ENCODE peak calls at places on chromosomes 2 and 18, in eight cellular contexts. I is GM13977; N is activated T-cell treated with anti-CD3 and anti-CD28 coated beads, Interleukin-2, amount 50 U/mL, for 4 hours; Y is NCI-H510A treated with DMSO at 0.1 percent for 48 hours; V is mesenteric fat pad; K is NCI-H1092; O is NCI-H2081; S is choroid plexus epithelial cell. A is an unnamed sample.

GRCh38 chr2:119431976-119432881 is 575 bp downstream of the TMEM37 start:
- DNase-seq in I (no peak), N (no peak), Y (no peak), V (no peak), K (no peak), O (no peak), S (peak; percentile 95), A (no peak)

GRCh38 chr2:74086001-74086400 is 61.7 kb downstream of the BOLA3 start:
- DNase-seq in I (no peak), N (no peak), Y (no peak), V (no peak), K (no peak), O (no peak), S (no peak), A (no peak)

GRCh38 chr2:54271236-54271635 is 15.2 kb upstream of the TSPYL6 start:
- DNase-seq in I (no peak), N (no peak), Y (no peak), V (no peak), K (no peak), O (no peak), S (no peak), A (no peak)

GRCh38 chr2:119760876-119761275 is 1.2 kb downstream of the PTPN4 start:
- DNase-seq in I (peak; percentile 27), N (no peak), Y (peak; percentile 26), V (no peak), K (no peak), O (no peak), S (peak; percentile 67), A (no peak)

GRCh38 chr2:45283764-45284620 is 274.7 kb upstream of the SIX2 start:
- DNase-seq in I (no peak), N (no peak), Y (no peak), V (no peak), K (no peak), O (no peak), S (peak; percentile 86), A (peak; percentile 27)

GRCh38 chr2:128596453-128597430 is 278.1 kb upstream of the HS6ST1 start:
- DNase-seq in I (no peak), N (no peak), Y (no peak), V (peak; percentile 57), K (no peak), O (no peak), S (no peak), A (no peak)

GRCh38 chr2:27518113-27518781 is 21.6 kb downstream of the GCKR start:
- DNase-seq in I (no peak), N (no peak), Y (no peak), V (no peak), K (no peak), O (no peak), S (no peak), A (no peak)

GRCh38 chr2:86295071-86295470 is 42.4 kb downstream of the REEP1 start:
- DNase-seq in I (no peak), N (no peak), Y (no peak), V (peak; percentile 53), K (no peak), O (no peak), S (no peak), A (no peak)

GRCh38 chr2:38750011-38750792 is 959 bp downstream of the SRSF7 start:
- DNase-seq in I (peak; percentile 63), N (peak; percentile 50), Y (no peak), V (peak; percentile 89), K (no peak), O (peak; percentile 36), S (peak; percentile 42), A (no peak)

GRCh38 chr2:79368116-79368630 is 144.7 kb upstream of the CTNNA2 start:
- DNase-seq in I (no peak), N (no peak), Y (no peak), V (no peak), K (no peak), O (no peak), S (no peak), A (no peak)

GRCh38 chr18:42574871-42575270 is 540.6 kb downstream of the RIT2 start:
- DNase-seq in I (no peak), N (no peak), Y (peak; percentile 43), V (no peak), K (peak; percentile 76), O (peak; percentile 91), S (no peak), A (no peak)

GRCh38 chr2:188292446-188293239 is 969 bp downstream of the GULP1 start:
- DNase-seq in I (no peak), N (no peak), Y (peak; percentile 78), V (peak; percentile 91), K (no peak), O (peak; percentile 62), S (peak; percentile 74), A (peak; percentile 77)

GRCh38 chr2:69177785-69178636 is 165.0 kb downstream of the ANTXR1 start:
- DNase-seq in I (peak; percentile 23), N (no peak), Y (no peak), V (peak; percentile 96), K (no peak), O (no peak), S (peak; percentile 97), A (no peak)

GRCh38 chr2:5766621-5767020 is 74.4 kb downstream of the SOX11 start:
- DNase-seq in I (no peak), N (no peak), Y (no peak), V (no peak), K (no peak), O (no peak), S (peak; percentile 4), A (no peak)

GRCh38 chr2:170298861-170299429 is 121.0 kb downstream of the MYO3B start:
- DNase-seq in I (no peak), N (no peak), Y (no peak), V (no peak), K (no peak), O (no peak), S (no peak), A (no peak)

GRCh38 chr18:13388586-13389490 is 170.3 kb downstream of the LDLRAD4 start:
- DNase-seq in I (no peak), N (no peak), Y (no peak), V (no peak), K (no peak), O (no peak), S (no peak), A (no peak)

GRCh38 chr2:98924038-98924437 is 12.0 kb downstream of the CRACDL start:
- DNase-seq in I (no peak), N (no peak), Y (no peak), V (no peak), K (no peak), O (no peak), S (no peak), A (no peak)

GRCh38 chr2:75018162-75018561 is 59.7 kb downstream of the POLE4 start:
- DNase-seq in I (no peak), N (no peak), Y (no peak), V (no peak), K (no peak), O (no peak), S (no peak), A (no peak)

GRCh38 chr18:51168960-51169662 is 28.4 kb downstream of the MEX3C start:
- DNase-seq in I (peak; percentile 22), N (no peak), Y (no peak), V (no peak), K (no peak), O (no peak), S (no peak), A (no peak)

GRCh38 chr2:218284106-218284811 is 8.0 kb downstream of the TMBIM1 start:
- DNase-seq in I (peak; percentile 84), N (peak; percentile 45), Y (no peak), V (no peak), K (no peak), O (no peak), S (peak; percentile 87), A (peak; percentile 50)

GRCh38 chr2:164599954-164600589 is 21.2 kb downstream of the GRB14 start:
- DNase-seq in I (peak; percentile 33), N (no peak), Y (no peak), V (no peak), K (peak; percentile 49), O (peak; percentile 76), S (peak; percentile 93), A (peak; percentile 43)

GRCh38 chr2:15170068-15170775 is 390.9 kb downstream of the NBAS start:
- DNase-seq in I (no peak), N (no peak), Y (no peak), V (no peak), K (no peak), O (no peak), S (no peak), A (no peak)

GRCh38 chr18:14945984-14946383 is 198.0 kb downstream of the ANKRD30B start:
- DNase-seq in I (no peak), N (no peak), Y (no peak), V (peak; percentile 74), K (no peak), O (no peak), S (no peak), A (no peak)

GRCh38 chr2:135987441-135987840 is 2.0 kb upstream of the DARS1 start:
- DNase-seq in I (no peak), N (no peak), Y (no peak), V (no peak), K (no peak), O (no peak), S (no peak), A (no peak)

GRCh38 chr18:21444465-21445023 is 156.0 kb downstream of the ESCO1 start:
- DNase-seq in I (peak; percentile 56), N (no peak), Y (no peak), V (no peak), K (peak; percentile 3), O (peak; percentile 44), S (peak; percentile 82), A (no peak)

GRCh38 chr2:197090713-197091367 is 164.3 kb upstream of the PGAP1 start:
- DNase-seq in I (no peak), N (no peak), Y (peak; percentile 64), V (no peak), K (no peak), O (no peak), S (no peak), A (no peak)

GRCh38 chr2:198966269-198966668 is 491.5 kb downstream of the SATB2 start:
- DNase-seq in I (no peak), N (no peak), Y (peak; percentile 29), V (no peak), K (no peak), O (no peak), S (no peak), A (no peak)

GRCh38 chr2:220703279-220703678 is 868.8 kb downstream of the EPHA4 start:
- DNase-seq in I (no peak), N (no peak), Y (no peak), V (no peak), K (no peak), O (no peak), S (peak; percentile 37), A (no peak)

GRCh38 chr18:3688682-3689081 is 238.7 kb downstream of the TGIF1 start:
- DNase-seq in I (no peak), N (no peak), Y (no peak), V (no peak), K (no peak), O (no peak), S (peak; percentile 89), A (peak; percentile 97)

GRCh38 chr18:46559946-46560670 is 96.9 kb downstream of the LOXHD1 start:
- DNase-seq in I (no peak), N (no peak), Y (no peak), V (peak; percentile 76), K (no peak), O (no peak), S (no peak), A (no peak)

GRCh38 chr18:49486959-49487710 is at the start of gene C18orf32:
- DNase-seq in I (peak; percentile 91), N (peak; percentile 88), Y (peak; percentile 79), V (peak; percentile 99), K (peak; percentile 91), O (peak; percentile 80), S (peak; percentile 94), A (peak; percentile 85)

GRCh38 chr2:177429688-177430325 is 37.2 kb downstream of the AGPS start:
- DNase-seq in I (no peak), N (no peak), Y (no peak), V (no peak), K (no peak), O (no peak), S (peak; percentile 96), A (peak; percentile 69)

GRCh38 chr18:36127866-36128845 is 984 bp downstream of the SLC39A6 start:
- DNase-seq in I (no peak), N (no peak), Y (peak; percentile 75), V (no peak), K (no peak), O (no peak), S (peak; percentile 45), A (no peak)

A was measured in HFF-Myc.